ENCODE peak calls at places on chromosomes 5 and 9, in six cellular contexts. P is HepG2, Y is SK-N-SH, U is GM12878, V is K562, I is HCT116. Q is an unnamed sample. For H3K36me3, the result is how much of the 10 kb centered on the place peaks cover.

GRCh38 chr9:25543806-25544205 is 134.4 kb downstream of the TUSC1 start:
- DNase-seq in U (no peak), Y (no peak), V (no peak), I (no peak), P (no peak), Q (no peak)

GRCh38 chr5:146048994-146049703 is 56.2 kb downstream of the PLAC8L1 start:
- DNase-seq in Y (peak), V (peak), P (peak), I (peak), U (no peak), Q (peak)

GRCh38 chr9:86752727-86753126 is 194.6 kb downstream of the GAS1 start:
- DNase-seq in I (no peak), V (peak), Y (no peak), U (no peak), P (no peak), Q (no peak)

GRCh38 chr5:163498886-163499285 is 6.5 kb upstream of the MAT2B start:
- DNase-seq in V (no peak), Y (no peak), I (no peak), P (no peak), U (no peak), Q (no peak)

GRCh38 chr9:133368249-133368881 is 7.5 kb downstream of the SURF4 start:
- DNase-seq in V (no peak), Y (peak), P (no peak), I (no peak), U (no peak), Q (no peak)

GRCh38 chr5:159031513-159031912 is 68.2 kb downstream of the EBF1 start:
- DNase-seq in V (no peak), P (no peak), I (no peak), U (no peak), Y (no peak), Q (no peak)

GRCh38 chr5:157570801-157571200 is 4.8 kb downstream of the ADAM19 start:
- DNase-seq in V (no peak), U (no peak), P (no peak), Y (no peak), I (no peak), Q (no peak)

GRCh38 chr9:655875-656274 is 185.6 kb upstream of the DMRT1 start:
- DNase-seq in U (no peak), V (no peak), I (no peak), Y (no peak), P (no peak), Q (no peak)

GRCh38 chr5:153959134-153959957 is 79.4 kb downstream of the FAM114A2 start:
- DNase-seq in V (no peak), P (no peak), I (no peak), U (no peak), Y (no peak), Q (no peak)

GRCh38 chr5:83404182-83404712 is 67.3 kb upstream of the VCAN start:
- DNase-seq in P (no peak), U (no peak), I (no peak), Y (no peak), V (no peak), Q (no peak)

GRCh38 chr5:133847886-133848285 is 120.5 kb downstream of the C5orf15 start:
- DNase-seq in I (no peak), V (no peak), U (no peak), Y (no peak), P (no peak), Q (no peak)

DNA sequence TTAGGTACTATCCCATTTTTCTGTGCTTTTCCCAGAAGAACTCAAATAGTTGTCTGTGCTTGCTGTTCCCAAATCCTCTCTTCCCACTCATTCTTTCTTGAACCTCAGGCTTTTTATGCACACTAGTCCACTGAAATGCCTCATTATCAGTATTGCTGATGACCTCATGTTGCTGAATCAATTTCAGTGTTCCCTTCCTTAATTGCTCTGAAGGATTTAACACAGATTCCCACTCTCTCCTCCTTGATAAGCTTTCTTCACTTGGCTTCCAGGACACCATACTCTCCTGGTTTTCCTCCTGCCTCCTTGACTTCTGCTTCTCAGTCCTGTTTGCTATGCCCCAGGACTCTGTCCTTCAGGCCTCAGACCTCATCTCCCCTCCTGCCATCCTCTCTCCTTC is 298.5 kb downstream of the ARHGAP26 start:
- DNase-seq in P (no peak), Y (no peak), U (no peak), V (no peak), I (no peak), Q (no peak)
- H3K36me3 ChIP-seq in P (under half), Y (under half), U (under half), V (under half), I (under half), Q (under half)

GRCh38 chr5:57315941-57316340 is 142.1 kb downstream of the GPBP1 start:
- DNase-seq in P (no peak), Y (no peak), U (no peak), V (no peak), I (no peak), Q (no peak)

GRCh38 chr5:57319633-57320032 is 145.8 kb downstream of the GPBP1 start:
- DNase-seq in V (no peak), Y (no peak), P (no peak), I (no peak), U (no peak), Q (no peak)

GRCh38 chr5:57318251-57318650 is 144.4 kb downstream of the GPBP1 start:
- DNase-seq in P (no peak), U (no peak), I (no peak), Y (no peak), V (no peak), Q (no peak)

GRCh38 chr5:57317341-57317740 is 143.5 kb downstream of the GPBP1 start:
- DNase-seq in P (no peak), Y (no peak), U (no peak), I (no peak), V (no peak), Q (no peak)

GRCh38 chr5:57316798-57317327 is 143.0 kb downstream of the GPBP1 start:
- DNase-seq in Y (no peak), V (no peak), P (no peak), I (no peak), U (no peak), Q (no peak)
- TF ChIP-seq REST in Y (no peak), V (no peak), P (no peak), I (no peak), U (no peak), Q (no peak)

GRCh38 chr5:67989457-67989856 is 226.1 kb upstream of the PIK3R1 start:
- DNase-seq in U (no peak), P (no peak), I (no peak), V (no peak), Y (no peak), Q (no peak)
- TF ChIP-seq SIN3A in U (no peak), P (no peak), I (no peak), V (no peak), Y (no peak), Q (no peak)

DNA sequence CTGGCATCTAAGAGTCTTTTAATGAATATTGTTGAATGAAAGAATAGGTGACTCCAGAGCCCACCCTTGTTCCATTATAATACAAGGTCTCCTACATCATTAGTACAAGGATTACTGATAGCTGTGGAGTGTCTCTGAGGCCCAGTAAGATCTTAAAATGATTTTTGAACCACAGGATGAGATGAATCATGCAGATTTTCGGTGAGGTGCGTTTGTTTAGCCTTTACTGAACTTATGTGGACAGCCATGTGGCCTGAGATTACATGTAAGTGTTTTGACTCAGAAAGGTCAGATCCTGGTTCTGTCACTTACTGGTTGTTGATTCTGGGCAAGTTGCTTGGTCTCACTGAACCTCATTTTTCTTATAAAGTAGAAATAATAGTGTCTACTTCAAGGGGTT is 21.6 kb downstream of the NFX1 start:
- DNase-seq in I (no peak), U (no peak), P (no peak), Y (no peak), V (no peak), Q (no peak)
- H3K36me3 ChIP-seq in I (half or more), U (under half), P (under half), Y (half or more), V (half or more), Q (half or more)

Q was measured in Panc1.